ENCODE peak calls at places on chromosome X, in seven cellular contexts. One of them, this sample, is unnamed. For H3K9me3, the result is how much of the 10 kb centered on the place peaks cover.

GRCh38 chrX:18354369-18355329 is at the start of gene SCML2:
- DNase-seq in neural progenitor cell: peak
- DNase-seq in suprapubic skin: no peak
- DNase-seq in ovary: peak
- DNase-seq in cardiac muscle cell: peak
- DNase-seq in H1: no peak
- DNase-seq in psoas muscle: peak
- DNase-seq in this sample: no peak

GRCh38 chrX:30822068-30822671 is 66.9 kb downstream of the TAB3 start:
- DNase-seq in ovary: no peak
- DNase-seq in H1: no peak
- DNase-seq in cardiac muscle cell: peak
- DNase-seq in suprapubic skin: no peak
- DNase-seq in neural progenitor cell: no peak
- DNase-seq in psoas muscle: no peak
- DNase-seq in this sample: no peak

GRCh38 chrX:63426519-63426918 is 75.4 kb upstream of the SPIN4 start:
- DNase-seq in neural progenitor cell: no peak
- DNase-seq in ovary: no peak
- DNase-seq in cardiac muscle cell: no peak
- DNase-seq in psoas muscle: no peak
- DNase-seq in H1: no peak
- DNase-seq in suprapubic skin: no peak
- DNase-seq in this sample: no peak

GRCh38 chrX:115689931-115690330 is 129.0 kb downstream of the PLS3 start:
- DNase-seq in cardiac muscle cell: peak
- DNase-seq in neural progenitor cell: peak
- DNase-seq in H1: no peak
- DNase-seq in psoas muscle: no peak
- DNase-seq in suprapubic skin: no peak
- DNase-seq in ovary: no peak
- DNase-seq in this sample: no peak

GRCh38 chrX:20433376-20433775 is 166.7 kb upstream of the RPS6KA3 start:
- DNase-seq in ovary: no peak
- DNase-seq in suprapubic skin: no peak
- DNase-seq in cardiac muscle cell: no peak
- DNase-seq in neural progenitor cell: no peak
- DNase-seq in H1: no peak
- DNase-seq in psoas muscle: no peak
- DNase-seq in this sample: no peak

GRCh38 chrX:120840826-120841225 is 34.8 kb downstream of the CT47B1 start:
- DNase-seq in cardiac muscle cell: peak
- DNase-seq in neural progenitor cell: no peak
- DNase-seq in psoas muscle: no peak
- DNase-seq in suprapubic skin: no peak
- DNase-seq in H1: no peak
- DNase-seq in ovary: no peak
- DNase-seq in this sample: no peak

GRCh38 chrX:42684062-42684461 is 93.9 kb downstream of the PPP1R2C start:
- DNase-seq in ovary: no peak
- DNase-seq in H1: no peak
- DNase-seq in psoas muscle: no peak
- DNase-seq in cardiac muscle cell: no peak
- DNase-seq in suprapubic skin: no peak
- DNase-seq in neural progenitor cell: no peak
- DNase-seq in this sample: no peak

GRCh38 chrX:112961981-112962380 is 121.3 kb upstream of the AMOT start:
- DNase-seq in ovary: no peak
- DNase-seq in H1: no peak
- DNase-seq in psoas muscle: no peak
- DNase-seq in neural progenitor cell: no peak
- DNase-seq in suprapubic skin: no peak
- DNase-seq in cardiac muscle cell: peak
- DNase-seq in this sample: no peak

GRCh38 chrX:53080628-53081580 is 1.3 kb upstream of the TSPYL2 start:
- DNase-seq in suprapubic skin: no peak
- DNase-seq in neural progenitor cell: peak
- DNase-seq in H1: no peak
- DNase-seq in ovary: no peak
- DNase-seq in cardiac muscle cell: peak
- DNase-seq in psoas muscle: no peak
- DNase-seq in this sample: no peak

GRCh38 chrX:14916017-14916674 is 42.9 kb downstream of the MOSPD2 start:
- DNase-seq in ovary: no peak
- DNase-seq in suprapubic skin: no peak
- DNase-seq in H1: no peak
- DNase-seq in psoas muscle: no peak
- DNase-seq in cardiac muscle cell: peak
- DNase-seq in neural progenitor cell: no peak
- DNase-seq in this sample: no peak

GRCh38 chrX:13069771-13070410 is 25.5 kb upstream of the FAM9C start:
- DNase-seq in ovary: no peak
- DNase-seq in H1: no peak
- DNase-seq in neural progenitor cell: no peak
- DNase-seq in psoas muscle: no peak
- DNase-seq in suprapubic skin: no peak
- DNase-seq in cardiac muscle cell: peak
- DNase-seq in this sample: no peak

GRCh38 chrX:21943460-21944135 is 3.1 kb downstream of the SMS start:
- DNase-seq in suprapubic skin: no peak
- DNase-seq in neural progenitor cell: no peak
- DNase-seq in psoas muscle: no peak
- DNase-seq in ovary: no peak
- DNase-seq in H1: no peak
- DNase-seq in cardiac muscle cell: peak
- DNase-seq in this sample: no peak

DNA sequence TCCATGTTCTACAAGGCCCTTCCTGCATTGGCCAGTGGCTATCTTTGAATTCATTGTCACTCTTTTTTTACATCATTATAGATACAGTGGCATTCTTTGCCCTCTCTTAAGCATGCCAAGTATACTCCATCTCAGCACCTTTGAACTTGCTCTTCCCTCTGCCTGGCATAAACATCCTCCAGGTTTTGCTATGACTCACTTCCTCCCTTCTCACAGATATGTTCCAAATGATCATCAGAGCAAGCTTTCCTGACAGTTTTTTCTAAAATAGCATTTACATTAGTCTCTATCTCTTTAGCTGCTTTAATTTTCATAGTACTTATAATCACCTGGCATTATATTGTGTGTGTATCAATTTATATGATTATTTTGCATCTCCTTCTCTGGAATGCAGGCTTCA is 553.3 kb upstream of the MAGEB2 start:
- DNase-seq in ovary: no peak
- DNase-seq in cardiac muscle cell: peak
- DNase-seq in H1: no peak
- DNase-seq in suprapubic skin: no peak
- DNase-seq in psoas muscle: no peak
- DNase-seq in neural progenitor cell: no peak
- DNase-seq in this sample: no peak
- H3K27ac ChIP-seq in ovary: no peak
- H3K27ac ChIP-seq in cardiac muscle cell: no peak
- H3K27ac ChIP-seq in H1: no peak
- H3K27ac ChIP-seq in suprapubic skin: no peak
- H3K27ac ChIP-seq in psoas muscle: no peak
- H3K27ac ChIP-seq in neural progenitor cell: no peak
- H3K27ac ChIP-seq in this sample: no peak

DNA sequence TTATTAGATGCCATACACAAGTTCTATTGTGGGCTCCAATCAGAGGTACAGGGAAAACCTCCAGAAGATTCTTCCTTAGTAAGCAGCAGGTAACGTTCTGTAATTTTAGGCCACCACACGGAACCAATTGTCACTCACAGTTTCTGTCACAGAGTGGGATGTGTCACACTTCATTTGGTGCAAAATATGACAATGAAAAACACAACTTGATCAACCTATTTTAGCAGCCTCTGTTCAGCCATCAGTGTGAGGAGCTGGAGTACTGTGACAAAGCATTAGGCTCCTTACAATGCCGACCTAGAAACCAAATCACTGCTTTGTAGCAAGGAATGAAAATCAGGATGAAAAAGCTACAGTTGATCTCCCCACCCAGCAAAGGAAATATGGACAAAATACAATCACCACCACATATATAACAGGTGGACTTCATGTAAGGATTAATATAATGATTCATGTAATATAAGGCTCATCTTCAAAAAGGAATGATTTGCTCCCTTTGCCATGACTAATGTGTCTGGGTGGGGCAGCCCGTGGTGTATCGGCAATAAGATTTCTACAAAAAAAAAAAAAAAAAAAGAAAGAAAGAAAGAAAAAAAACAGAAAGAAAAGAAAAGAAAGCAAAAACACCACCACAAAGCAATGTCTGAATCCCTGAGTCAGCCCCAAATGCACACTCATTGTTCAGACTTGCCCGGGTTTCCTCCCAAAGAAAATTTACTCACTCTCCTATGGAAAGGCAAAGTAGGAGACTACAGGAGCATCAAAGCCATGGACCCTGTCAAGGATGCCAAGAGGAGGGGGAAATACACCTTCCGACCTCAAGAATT is 36.0 kb downstream of the SLC9A7 start:
- DNase-seq in suprapubic skin: no peak
- DNase-seq in psoas muscle: no peak
- DNase-seq in neural progenitor cell: no peak
- DNase-seq in ovary: no peak
- DNase-seq in cardiac muscle cell: no peak
- DNase-seq in H1: no peak
- DNase-seq in this sample: no peak
- H3K4me3 ChIP-seq in suprapubic skin: no peak
- H3K4me3 ChIP-seq in psoas muscle: no peak
- H3K4me3 ChIP-seq in neural progenitor cell: no peak
- H3K4me3 ChIP-seq in ovary: no peak
- H3K4me3 ChIP-seq in cardiac muscle cell: no peak
- H3K4me3 ChIP-seq in H1: no peak
- H3K4me3 ChIP-seq in this sample: no peak

DNA sequence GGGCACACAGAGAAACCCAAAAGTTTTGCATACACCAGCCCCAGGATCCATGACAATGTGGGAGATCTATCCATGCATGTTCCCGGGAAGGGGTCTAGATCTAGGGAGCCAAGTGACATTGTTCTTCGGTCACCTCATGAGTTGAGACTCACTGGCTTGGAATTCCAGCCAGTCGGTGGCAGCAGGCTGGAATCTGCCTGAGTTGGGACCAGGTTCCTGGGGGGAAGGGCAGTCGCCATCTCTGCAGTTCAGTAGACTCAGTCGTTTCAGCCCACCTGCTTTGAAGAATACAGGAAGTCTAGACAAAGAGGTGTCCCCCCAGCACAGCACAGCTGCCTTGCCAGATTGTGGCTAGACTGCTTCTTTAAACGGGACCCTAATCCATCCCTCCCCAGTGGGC is 46.0 kb upstream of the PBDC1 start:
- DNase-seq in neural progenitor cell: no peak
- DNase-seq in ovary: no peak
- DNase-seq in suprapubic skin: no peak
- DNase-seq in H1: no peak
- DNase-seq in psoas muscle: no peak
- DNase-seq in cardiac muscle cell: no peak
- DNase-seq in this sample: no peak
- H3K9me3 ChIP-seq in neural progenitor cell: under half
- H3K9me3 ChIP-seq in ovary: under half
- H3K9me3 ChIP-seq in suprapubic skin: under half
- H3K9me3 ChIP-seq in H1: under half
- H3K9me3 ChIP-seq in psoas muscle: under half
- H3K9me3 ChIP-seq in cardiac muscle cell: under half
- H3K9me3 ChIP-seq in this sample: under half

GRCh38 chrX:107135076-107135964 is 16.7 kb upstream of the RBM41 start:
- DNase-seq in cardiac muscle cell: peak
- DNase-seq in psoas muscle: no peak
- DNase-seq in H1: no peak
- DNase-seq in ovary: no peak
- DNase-seq in neural progenitor cell: no peak
- DNase-seq in suprapubic skin: no peak
- DNase-seq in this sample: no peak

GRCh38 chrX:107135965-107136307 is 17.3 kb upstream of the RBM41 start:
- DNase-seq in H1: no peak
- DNase-seq in ovary: no peak
- DNase-seq in psoas muscle: no peak
- DNase-seq in suprapubic skin: no peak
- DNase-seq in cardiac muscle cell: no peak
- DNase-seq in neural progenitor cell: no peak
- DNase-seq in this sample: no peak
- H3K27ac ChIP-seq in H1: no peak
- H3K27ac ChIP-seq in ovary: no peak
- H3K27ac ChIP-seq in psoas muscle: no peak
- H3K27ac ChIP-seq in suprapubic skin: no peak
- H3K27ac ChIP-seq in cardiac muscle cell: no peak
- H3K27ac ChIP-seq in neural progenitor cell: no peak
- H3K27ac ChIP-seq in this sample: no peak

GRCh38 chrX:10577863-10578262 is 42.5 kb downstream of the MID1 start:
- DNase-seq in suprapubic skin: no peak
- DNase-seq in cardiac muscle cell: no peak
- DNase-seq in psoas muscle: no peak
- DNase-seq in neural progenitor cell: no peak
- DNase-seq in ovary: no peak
- DNase-seq in H1: no peak
- DNase-seq in this sample: no peak

GRCh38 chrX:10579018-10579752 is 41.2 kb downstream of the MID1 start:
- DNase-seq in psoas muscle: no peak
- DNase-seq in H1: no peak
- DNase-seq in ovary: no peak
- DNase-seq in suprapubic skin: no peak
- DNase-seq in neural progenitor cell: no peak
- DNase-seq in cardiac muscle cell: peak
- DNase-seq in this sample: no peak

GRCh38 chrX:10576777-10577444 is 43.5 kb downstream of the MID1 start:
- DNase-seq in cardiac muscle cell: no peak
- DNase-seq in psoas muscle: no peak
- DNase-seq in H1: no peak
- DNase-seq in suprapubic skin: no peak
- DNase-seq in neural progenitor cell: no peak
- DNase-seq in ovary: no peak
- DNase-seq in this sample: no peak

GRCh38 chrX:10582215-10582733 is 38.1 kb downstream of the MID1 start:
- DNase-seq in cardiac muscle cell: peak
- DNase-seq in psoas muscle: no peak
- DNase-seq in H1: no peak
- DNase-seq in ovary: no peak
- DNase-seq in neural progenitor cell: no peak
- DNase-seq in suprapubic skin: no peak
- DNase-seq in this sample: no peak

GRCh38 chrX:10579753-10580060 is 40.7 kb downstream of the MID1 start:
- DNase-seq in psoas muscle: no peak
- DNase-seq in suprapubic skin: no peak
- DNase-seq in neural progenitor cell: peak
- DNase-seq in H1: no peak
- DNase-seq in cardiac muscle cell: peak
- DNase-seq in ovary: no peak
- DNase-seq in this sample: no peak
- H3K4me3 ChIP-seq in psoas muscle: no peak
- H3K4me3 ChIP-seq in suprapubic skin: no peak
- H3K4me3 ChIP-seq in neural progenitor cell: no peak
- H3K4me3 ChIP-seq in H1: no peak
- H3K4me3 ChIP-seq in cardiac muscle cell: no peak
- H3K4me3 ChIP-seq in ovary: no peak
- H3K4me3 ChIP-seq in this sample: no peak

This sample was measured in iPS DF 6.9.